ENCODE peak calls at places on chromosome 11, in four cellular contexts. F is ovary, H is AG09309, S is WTC11. X is an unnamed sample.

GRCh38 chr11:69211540-69212120 is 55.9 kb downstream of the SMIM38 start:
- DNase-seq in S (peak; percentile 5), H (no peak), F (no peak), X (no peak)

GRCh38 chr11:40227730-40228129 is 1231.7 kb downstream of the LRRC4C start:
- DNase-seq in S (no peak), F (no peak), H (no peak), X (no peak)

GRCh38 chr11:14254533-14255530 is 104.2 kb downstream of the RRAS2 start:
- DNase-seq in H (no peak), S (no peak), F (no peak), X (no peak)

GRCh38 chr11:69339041-69339733 is 45.2 kb downstream of the MYEOV start:
- DNase-seq in F (no peak), S (no peak), H (no peak), X (no peak)

GRCh38 chr11:47750725-47751124 is 16.4 kb downstream of the FNBP4 start:
- DNase-seq in F (no peak), H (no peak), S (no peak), X (no peak)

GRCh38 chr11:69640260-69640994 is 529 bp upstream of the CCND1 start:
- DNase-seq in F (no peak), H (no peak), S (no peak), X (no peak)

GRCh38 chr11:68076371-68077042 is 37.7 kb downstream of the TCIRG1 start:
- DNase-seq in H (no peak), F (no peak), S (no peak), X (no peak)

GRCh38 chr11:132744771-132745170 is 787.5 kb downstream of the OPCML start:
- DNase-seq in H (peak; percentile 14), S (no peak), F (no peak), X (no peak)

GRCh38 chr11:125167954-125168821 is 3.6 kb downstream of the PKNOX2 start:
- DNase-seq in S (no peak), H (peak; percentile 89), F (no peak), X (peak; percentile 26)

GRCh38 chr11:111148953-111149352 is 96.6 kb upstream of the POU2AF2 start:
- DNase-seq in S (no peak), F (no peak), H (no peak), X (no peak)

GRCh38 chr11:117449111-117449693 is 121.5 kb downstream of the CEP164 start:
- DNase-seq in H (no peak), S (no peak), F (no peak), X (no peak)

GRCh38 chr11:132935383-132935782 is 596.9 kb downstream of the OPCML start:
- DNase-seq in F (no peak), H (no peak), S (no peak), X (no peak)

DNA sequence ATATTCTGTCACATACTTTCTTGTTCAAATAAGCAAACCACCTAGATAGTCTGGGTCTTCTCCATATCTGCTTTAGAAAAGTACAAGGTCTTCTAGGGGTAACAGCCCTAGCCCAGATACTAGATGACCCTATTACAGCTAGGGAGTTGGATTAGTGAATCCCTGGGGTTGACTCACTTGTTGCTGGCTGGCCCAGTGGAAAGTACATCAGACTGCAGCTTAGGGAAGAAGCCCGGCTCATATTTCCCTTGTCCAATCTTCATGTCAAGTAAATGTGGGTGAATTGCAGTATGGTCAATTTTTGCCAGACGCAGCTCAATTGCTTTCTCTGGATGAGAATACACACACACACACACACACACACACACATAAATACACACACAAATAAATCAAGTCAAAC is 79.1 kb upstream of the SCUBE2 start:
- DNase-seq in S (no peak), H (no peak), F (no peak), X (no peak)
- TF ChIP-seq CTCF in S (no peak), H (no peak), F (no peak), X (no peak)

GRCh38 chr11:77115181-77115611 is 12.6 kb downstream of the OMP start:
- DNase-seq in H (no peak), F (no peak), S (peak; percentile 51), X (no peak)
- TF ChIP-seq CTCF in H (no peak), F (no peak), S (peak; percentile 26), X (no peak)

DNA sequence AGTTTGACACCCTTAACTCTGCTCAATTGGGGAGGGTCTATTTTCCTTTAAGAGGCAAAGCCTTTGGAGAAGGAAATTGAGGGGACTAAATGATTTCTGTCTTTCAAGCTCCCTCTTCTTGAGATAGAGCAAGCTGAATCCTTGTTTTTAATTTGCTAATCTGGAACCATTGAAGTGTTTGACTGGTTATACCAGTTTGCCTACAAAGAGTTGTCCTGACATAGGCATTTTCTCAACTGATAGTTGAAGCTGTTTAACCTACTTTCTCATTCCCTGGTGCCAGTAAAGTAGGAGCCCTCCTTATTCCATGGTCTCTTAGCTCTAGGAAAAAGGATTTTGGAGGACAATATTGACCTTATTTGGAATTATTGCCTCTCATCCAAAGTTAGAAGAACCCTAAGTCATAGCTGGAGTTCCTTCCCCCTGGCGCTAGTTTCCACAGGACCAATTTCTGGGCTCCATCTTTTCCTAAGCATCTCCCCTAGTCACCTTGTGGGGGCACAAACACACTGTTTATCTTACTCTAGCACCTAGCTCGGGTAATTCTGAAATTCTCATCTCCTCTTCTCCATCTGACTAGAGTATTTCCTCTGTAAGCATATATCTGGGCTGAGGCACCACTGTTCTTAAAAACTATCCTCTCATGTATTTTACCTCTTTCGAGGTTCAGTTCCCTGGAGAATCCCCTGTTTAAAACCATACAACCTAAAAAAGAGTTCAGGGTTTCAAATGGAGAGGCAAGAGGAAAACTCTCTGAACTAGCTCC is 7.4 kb downstream of the ZDHHC5 start:
- DNase-seq in H (no peak), F (no peak), S (no peak), X (no peak)
- TF ChIP-seq CTCF in H (no peak), F (no peak), S (no peak), X (no peak)

GRCh38 chr11:17563961-17564686 is 17.1 kb downstream of the OTOG start:
- DNase-seq in S (no peak), F (no peak), H (no peak), X (no peak)

GRCh38 chr11:17561111-17561415 is 14.0 kb downstream of the OTOG start:
- DNase-seq in S (no peak), H (no peak), F (no peak), X (no peak)

GRCh38 chr11:17563248-17563647 is 16.2 kb downstream of the OTOG start:
- DNase-seq in F (no peak), S (peak; percentile 25), H (no peak), X (no peak)

GRCh38 chr11:17561466-17562001 is 14.5 kb downstream of the OTOG start:
- DNase-seq in F (no peak), S (peak; percentile 7), H (no peak), X (no peak)

GRCh38 chr11:17564687-17565042 is 17.6 kb downstream of the OTOG start:
- DNase-seq in F (no peak), H (no peak), S (peak; percentile 53), X (no peak)
- TF ChIP-seq CTCF in F (no peak), H (no peak), S (no peak), X (peak; percentile 24)

GRCh38 chr11:64246874-64247728 is at the start of gene PPP1R14B:
- DNase-seq in H (no peak), S (peak; percentile 95), F (peak; percentile 85), X (peak; percentile 91)
- TF ChIP-seq CTCF in H (no peak), S (no peak), F (peak; percentile 29), X (no peak)

GRCh38 chr11:7604331-7604973 is 68.8 kb downstream of the CYB5R2 start:
- DNase-seq in F (no peak), S (no peak), H (no peak), X (peak; percentile 8)

GRCh38 chr11:7605544-7605943 is 67.8 kb downstream of the CYB5R2 start:
- DNase-seq in H (no peak), F (no peak), S (no peak), X (no peak)

GRCh38 chr11:7609521-7609920 is 63.8 kb downstream of the CYB5R2 start:
- DNase-seq in F (no peak), H (no peak), S (no peak), X (no peak)

GRCh38 chr11:7609015-7609414 is 64.3 kb downstream of the CYB5R2 start:
- DNase-seq in H (no peak), S (no peak), F (no peak), X (no peak)

GRCh38 chr11:7606496-7606895 is 66.8 kb downstream of the CYB5R2 start:
- DNase-seq in S (no peak), H (no peak), F (no peak), X (no peak)
- TF ChIP-seq CTCF in S (no peak), H (no peak), F (no peak), X (no peak)

DNA sequence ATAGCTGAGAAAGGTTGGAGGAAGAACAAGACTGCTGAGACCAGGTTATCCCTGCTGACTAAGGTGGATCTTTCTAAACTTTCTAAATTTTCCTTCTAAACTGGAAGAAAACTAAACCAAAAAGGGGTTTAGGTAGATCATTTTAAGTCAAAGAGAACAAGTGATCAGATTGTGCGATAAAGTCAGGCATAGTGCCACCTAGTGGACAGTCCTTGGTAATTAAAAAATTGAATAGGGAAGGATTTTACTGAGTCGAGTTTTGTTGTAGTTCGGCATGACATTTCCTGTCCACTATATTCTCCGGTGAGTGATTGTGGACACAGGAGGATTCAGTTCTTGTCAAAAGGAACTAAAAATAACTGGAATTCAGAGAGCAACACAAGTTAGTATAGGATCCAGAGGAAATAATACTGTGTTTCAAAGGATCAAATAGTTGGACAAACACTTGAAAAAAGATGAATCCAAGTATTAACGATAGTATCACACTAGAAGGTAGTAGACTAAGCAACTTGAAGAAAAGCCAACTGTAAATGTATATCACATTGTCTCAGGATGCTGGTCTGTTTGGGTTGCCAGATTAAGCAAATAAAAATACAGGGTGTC is 1236.4 kb downstream of the FAM181B start:
- DNase-seq in H (no peak), S (no peak), F (no peak), X (peak; percentile 14)
- TF ChIP-seq CTCF in H (peak; percentile 31), S (peak; percentile 59), F (no peak), X (peak; percentile 67)

GRCh38 chr11:100010393-100010792 is 676.7 kb upstream of the ARHGAP42 start:
- DNase-seq in F (no peak), S (peak; percentile 59), H (no peak), X (no peak)
- TF ChIP-seq CTCF in F (no peak), S (peak; percentile 40), H (no peak), X (no peak)

DNA sequence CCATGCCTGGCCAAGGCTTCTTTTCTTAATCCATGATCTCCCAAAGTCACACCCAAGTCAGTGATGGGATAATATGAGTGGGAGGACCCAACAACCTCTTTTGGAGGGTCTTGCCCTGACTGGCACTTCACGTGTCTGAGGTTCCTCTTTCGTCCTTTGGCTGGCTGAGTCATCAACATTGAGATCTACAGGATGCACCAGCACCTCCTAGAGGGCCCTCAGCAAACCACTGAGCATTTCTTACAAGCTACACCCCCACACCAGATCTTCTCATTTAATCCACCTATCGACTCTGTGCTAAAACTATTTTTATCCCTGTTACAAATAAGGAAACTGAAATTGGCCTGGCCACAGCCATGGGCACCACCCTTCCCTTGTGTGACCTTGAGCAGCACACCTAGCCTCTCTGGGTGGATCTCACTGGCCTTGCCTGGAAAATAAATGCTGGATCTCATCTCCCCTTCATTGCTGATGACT is 63.4 kb downstream of the FLI1 start:
- DNase-seq in H (no peak), S (peak; percentile 36), F (no peak), X (no peak)
- TF ChIP-seq CTCF in H (peak; percentile 32), S (no peak), F (no peak), X (no peak)

X was measured in nephron progenitor cell.